ENCODE peak calls at places on chromosomes 13 and 19, in five cellular contexts. One of them, this sample, is unnamed. For H3K4me1, the result is how much of the 10 kb centered on the place peaks cover.

GRCh38 chr13:51241720-51242119 is 19.5 kb downstream of the FAM124A start:
- DNase-seq in mesenchymal stem cell: peak
- DNase-seq in neuronal stem cell: no peak
- DNase-seq in trophoblast cell: no peak
- DNase-seq in H1: no peak
- DNase-seq in this sample: no peak

GRCh38 chr13:59823495-59823894 is 340.2 kb downstream of the DIAPH3 start:
- DNase-seq in mesenchymal stem cell: peak
- DNase-seq in neuronal stem cell: no peak
- DNase-seq in trophoblast cell: no peak
- DNase-seq in H1: no peak
- DNase-seq in this sample: no peak

GRCh38 chr19:57165846-57166245 is 1.4 kb downstream of the DUXA start:
- DNase-seq in mesenchymal stem cell: no peak
- DNase-seq in neuronal stem cell: no peak
- DNase-seq in trophoblast cell: no peak
- DNase-seq in H1: no peak
- DNase-seq in this sample: no peak

GRCh38 chr19:10343495-10343894 is 4.1 kb upstream of the ICAM3 start:
- DNase-seq in mesenchymal stem cell: no peak
- DNase-seq in neuronal stem cell: no peak
- DNase-seq in trophoblast cell: no peak
- DNase-seq in H1: no peak
- DNase-seq in this sample: no peak

GRCh38 chr19:51128227-51128626 is 3.5 kb downstream of the SIGLEC9 start:
- DNase-seq in mesenchymal stem cell: no peak
- DNase-seq in neuronal stem cell: no peak
- DNase-seq in trophoblast cell: no peak
- DNase-seq in H1: no peak
- DNase-seq in this sample: no peak

GRCh38 chr13:97274782-97275252 is 52.7 kb downstream of the MBNL2 start:
- DNase-seq in mesenchymal stem cell: peak
- DNase-seq in neuronal stem cell: no peak
- DNase-seq in trophoblast cell: no peak
- DNase-seq in H1: no peak
- DNase-seq in this sample: no peak

GRCh38 chr13:105587786-105588185 is 947.7 kb downstream of the EFNB2 start:
- DNase-seq in mesenchymal stem cell: no peak
- DNase-seq in neuronal stem cell: no peak
- DNase-seq in trophoblast cell: peak
- DNase-seq in H1: no peak
- DNase-seq in this sample: no peak

GRCh38 chr19:50496189-50497029 is 14.6 kb downstream of the JOSD2 start:
- DNase-seq in mesenchymal stem cell: no peak
- DNase-seq in neuronal stem cell: no peak
- DNase-seq in trophoblast cell: no peak
- DNase-seq in H1: no peak
- DNase-seq in this sample: peak

GRCh38 chr13:31765441-31765840 is 26.1 kb downstream of the RXFP2 start:
- DNase-seq in mesenchymal stem cell: peak
- DNase-seq in neuronal stem cell: no peak
- DNase-seq in trophoblast cell: no peak
- DNase-seq in H1: no peak
- DNase-seq in this sample: no peak

GRCh38 chr19:14507704-14508246 is 10.4 kb downstream of the DNAJB1 start:
- DNase-seq in mesenchymal stem cell: peak
- DNase-seq in neuronal stem cell: no peak
- DNase-seq in trophoblast cell: peak
- DNase-seq in H1: no peak
- DNase-seq in this sample: no peak

GRCh38 chr19:4910594-4911273 is 1.4 kb downstream of the UHRF1 start:
- DNase-seq in mesenchymal stem cell: peak
- DNase-seq in neuronal stem cell: no peak
- DNase-seq in trophoblast cell: no peak
- DNase-seq in H1: no peak
- DNase-seq in this sample: no peak

GRCh38 chr19:4909172-4909896 is at the start of gene UHRF1:
- DNase-seq in mesenchymal stem cell: no peak
- DNase-seq in neuronal stem cell: no peak
- DNase-seq in trophoblast cell: no peak
- DNase-seq in H1: no peak
- DNase-seq in this sample: peak

GRCh38 chr19:4909897-4910593 is 744 bp downstream of the UHRF1 start:
- DNase-seq in mesenchymal stem cell: peak
- DNase-seq in neuronal stem cell: peak
- DNase-seq in trophoblast cell: peak
- DNase-seq in H1: peak
- DNase-seq in this sample: peak

GRCh38 chr19:4911786-4912672 is 2.7 kb downstream of the UHRF1 start:
- DNase-seq in mesenchymal stem cell: peak
- DNase-seq in neuronal stem cell: no peak
- DNase-seq in trophoblast cell: peak
- DNase-seq in H1: peak
- DNase-seq in this sample: no peak

GRCh38 chr19:4911314-4911713 is 2.0 kb downstream of the UHRF1 start:
- DNase-seq in mesenchymal stem cell: peak
- DNase-seq in neuronal stem cell: no peak
- DNase-seq in trophoblast cell: no peak
- DNase-seq in H1: no peak
- DNase-seq in this sample: no peak
- H3K4me1 ChIP-seq in mesenchymal stem cell: under half
- H3K4me1 ChIP-seq in neuronal stem cell: under half
- H3K4me1 ChIP-seq in trophoblast cell: under half
- H3K4me1 ChIP-seq in H1: under half
- H3K4me1 ChIP-seq in this sample: under half

GRCh38 chr13:62137629-62138405 is 722.2 kb upstream of the PCDH20 start:
- DNase-seq in mesenchymal stem cell: no peak
- DNase-seq in neuronal stem cell: no peak
- DNase-seq in trophoblast cell: no peak
- DNase-seq in H1: no peak
- DNase-seq in this sample: no peak
- H2BK12ac ChIP-seq in mesenchymal stem cell: no peak
- H2BK12ac ChIP-seq in neuronal stem cell: no peak
- H2BK12ac ChIP-seq in trophoblast cell: no peak
- H2BK12ac ChIP-seq in H1: no peak
- H2BK12ac ChIP-seq in this sample: no peak

DNA sequence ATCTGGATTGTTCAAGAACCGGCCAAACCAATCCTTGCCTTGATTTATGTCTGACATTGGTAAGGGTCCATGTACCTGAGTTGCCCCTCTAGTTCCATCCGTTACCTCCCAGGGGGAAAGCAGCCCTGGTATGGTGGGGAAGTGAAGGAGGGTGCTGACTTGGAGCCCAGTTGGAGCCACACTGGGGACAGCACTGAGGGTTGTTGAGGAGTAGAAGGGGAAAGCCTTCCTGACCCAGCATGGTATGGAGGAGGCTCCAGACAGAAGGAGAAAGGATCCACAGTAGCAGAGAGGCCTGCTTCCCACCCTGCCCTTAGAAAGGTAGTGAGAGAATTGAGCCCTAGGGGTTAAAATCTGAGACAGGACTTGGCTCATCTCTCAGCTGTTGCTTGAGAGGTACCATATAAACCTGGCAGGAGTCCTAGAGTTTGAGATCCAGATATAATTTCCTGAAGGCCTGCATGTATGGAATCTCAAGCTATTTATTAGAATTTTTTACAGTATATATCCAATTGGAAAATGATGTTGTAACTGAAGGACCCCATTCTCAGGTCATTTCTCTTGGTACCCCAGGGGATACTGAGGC is 16.7 kb upstream of the FCGBP start:
- DNase-seq in mesenchymal stem cell: no peak
- DNase-seq in neuronal stem cell: no peak
- DNase-seq in trophoblast cell: no peak
- DNase-seq in H1: no peak
- DNase-seq in this sample: no peak
- H3K4me1 ChIP-seq in mesenchymal stem cell: under half
- H3K4me1 ChIP-seq in neuronal stem cell: under half
- H3K4me1 ChIP-seq in trophoblast cell: under half
- H3K4me1 ChIP-seq in H1: under half
- H3K4me1 ChIP-seq in this sample: under half

DNA sequence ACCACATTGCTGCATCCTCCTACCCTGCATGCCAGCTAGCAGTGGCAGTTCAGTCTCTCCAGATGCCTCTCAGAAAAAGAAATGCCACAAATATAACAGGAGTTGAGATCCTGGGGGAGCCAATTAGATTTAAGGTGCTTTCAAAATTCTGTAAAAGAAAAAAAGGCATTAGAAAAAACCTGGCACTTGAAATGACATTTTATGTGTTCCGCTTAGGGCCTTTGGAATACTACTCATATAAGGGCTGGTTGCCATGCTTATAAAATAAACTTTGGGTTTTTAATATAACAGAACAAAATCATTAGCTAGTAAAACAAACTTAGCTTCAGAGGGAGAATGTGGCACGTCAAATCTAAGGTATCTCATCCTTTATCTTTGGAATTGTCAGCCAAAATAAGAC is 104.1 kb downstream of the ENOX1 start:
- DNase-seq in mesenchymal stem cell: no peak
- DNase-seq in neuronal stem cell: no peak
- DNase-seq in trophoblast cell: no peak
- DNase-seq in H1: no peak
- DNase-seq in this sample: no peak
- H2BK12ac ChIP-seq in mesenchymal stem cell: no peak
- H2BK12ac ChIP-seq in neuronal stem cell: no peak
- H2BK12ac ChIP-seq in trophoblast cell: no peak
- H2BK12ac ChIP-seq in H1: no peak
- H2BK12ac ChIP-seq in this sample: no peak

This sample was measured in H9.